ENCODE peak calls at places on chromosomes 3 and 15, in ten cellular contexts. One of them, this sample, is unnamed.

GRCh38 chr3:48918388-48919214 is at the start of gene ARIH2:
- DNase-seq in HCT116: peak; percentile 89
- DNase-seq in iPS DF 19.7: peak; percentile 72
- DNase-seq in nephron progenitor cell: peak; percentile 93
- DNase-seq in lower lobe of right lung: peak; percentile 95
- DNase-seq in NAMALWA: peak; percentile 87
- DNase-seq in iris pigment epithelial cell: peak; percentile 92
- DNase-seq in left lobe of liver: peak; percentile 96
- DNase-seq in D341Med: peak; percentile 98
- DNase-seq in activated CD4-positive, alpha-beta T cell treated with anti-CD3 and anti-CD28 coated beads, Interleukin-2, amount 50 U/mL, for 1 hour: peak; percentile 81
- DNase-seq in this sample: peak; percentile 97

GRCh38 chr3:38297947-38298711 is 16.0 kb downstream of the SLC22A14 start:
- DNase-seq in HCT116: peak; percentile 15
- DNase-seq in iPS DF 19.7: no peak
- DNase-seq in nephron progenitor cell: no peak
- DNase-seq in lower lobe of right lung: no peak
- DNase-seq in NAMALWA: peak; percentile 56
- DNase-seq in iris pigment epithelial cell: peak; percentile 45
- DNase-seq in left lobe of liver: no peak
- DNase-seq in D341Med: peak; percentile 33
- DNase-seq in activated CD4-positive, alpha-beta T cell treated with anti-CD3 and anti-CD28 coated beads, Interleukin-2, amount 50 U/mL, for 1 hour: no peak
- DNase-seq in this sample: no peak

GRCh38 chr3:61821823-61822251 is 260.5 kb downstream of the PTPRG start:
- DNase-seq in HCT116: no peak
- DNase-seq in iPS DF 19.7: no peak
- DNase-seq in nephron progenitor cell: no peak
- DNase-seq in lower lobe of right lung: no peak
- DNase-seq in NAMALWA: no peak
- DNase-seq in iris pigment epithelial cell: peak; percentile 36
- DNase-seq in left lobe of liver: no peak
- DNase-seq in D341Med: no peak
- DNase-seq in activated CD4-positive, alpha-beta T cell treated with anti-CD3 and anti-CD28 coated beads, Interleukin-2, amount 50 U/mL, for 1 hour: no peak
- DNase-seq in this sample: no peak

GRCh38 chr3:130925628-130926027 is 31.7 kb downstream of the ATP2C1 start:
- DNase-seq in HCT116: no peak
- DNase-seq in iPS DF 19.7: no peak
- DNase-seq in nephron progenitor cell: no peak
- DNase-seq in lower lobe of right lung: no peak
- DNase-seq in NAMALWA: peak; percentile 23
- DNase-seq in iris pigment epithelial cell: no peak
- DNase-seq in left lobe of liver: no peak
- DNase-seq in D341Med: no peak
- DNase-seq in activated CD4-positive, alpha-beta T cell treated with anti-CD3 and anti-CD28 coated beads, Interleukin-2, amount 50 U/mL, for 1 hour: no peak
- DNase-seq in this sample: no peak

GRCh38 chr3:64291345-64291744 is 66.1 kb upstream of the PRICKLE2 start:
- DNase-seq in HCT116: no peak
- DNase-seq in iPS DF 19.7: no peak
- DNase-seq in nephron progenitor cell: no peak
- DNase-seq in lower lobe of right lung: no peak
- DNase-seq in NAMALWA: no peak
- DNase-seq in iris pigment epithelial cell: peak; percentile 93
- DNase-seq in left lobe of liver: no peak
- DNase-seq in D341Med: no peak
- DNase-seq in activated CD4-positive, alpha-beta T cell treated with anti-CD3 and anti-CD28 coated beads, Interleukin-2, amount 50 U/mL, for 1 hour: no peak
- DNase-seq in this sample: no peak

GRCh38 chr3:190122198-190122771 is 1.6 kb upstream of the P3H2 start:
- DNase-seq in HCT116: no peak
- DNase-seq in iPS DF 19.7: no peak
- DNase-seq in nephron progenitor cell: no peak
- DNase-seq in lower lobe of right lung: no peak
- DNase-seq in NAMALWA: no peak
- DNase-seq in iris pigment epithelial cell: peak; percentile 73
- DNase-seq in left lobe of liver: no peak
- DNase-seq in D341Med: no peak
- DNase-seq in activated CD4-positive, alpha-beta T cell treated with anti-CD3 and anti-CD28 coated beads, Interleukin-2, amount 50 U/mL, for 1 hour: no peak
- DNase-seq in this sample: no peak

GRCh38 chr3:179957264-179957845 is 79.4 kb downstream of the PEX5L start:
- DNase-seq in HCT116: no peak
- DNase-seq in iPS DF 19.7: no peak
- DNase-seq in nephron progenitor cell: no peak
- DNase-seq in lower lobe of right lung: no peak
- DNase-seq in NAMALWA: no peak
- DNase-seq in iris pigment epithelial cell: no peak
- DNase-seq in left lobe of liver: no peak
- DNase-seq in D341Med: no peak
- DNase-seq in activated CD4-positive, alpha-beta T cell treated with anti-CD3 and anti-CD28 coated beads, Interleukin-2, amount 50 U/mL, for 1 hour: no peak
- DNase-seq in this sample: no peak

GRCh38 chr3:30693470-30694120 is 87.2 kb downstream of the TGFBR2 start:
- DNase-seq in HCT116: peak; percentile 40
- DNase-seq in iPS DF 19.7: peak; percentile 63
- DNase-seq in nephron progenitor cell: peak; percentile 33
- DNase-seq in lower lobe of right lung: no peak
- DNase-seq in NAMALWA: peak; percentile 79
- DNase-seq in iris pigment epithelial cell: peak; percentile 75
- DNase-seq in left lobe of liver: no peak
- DNase-seq in D341Med: peak; percentile 67
- DNase-seq in activated CD4-positive, alpha-beta T cell treated with anti-CD3 and anti-CD28 coated beads, Interleukin-2, amount 50 U/mL, for 1 hour: peak; percentile 28
- DNase-seq in this sample: no peak

GRCh38 chr3:124602986-124603627 is 127.1 kb upstream of the UMPS start:
- DNase-seq in HCT116: no peak
- DNase-seq in iPS DF 19.7: no peak
- DNase-seq in nephron progenitor cell: no peak
- DNase-seq in lower lobe of right lung: no peak
- DNase-seq in NAMALWA: no peak
- DNase-seq in iris pigment epithelial cell: no peak
- DNase-seq in left lobe of liver: no peak
- DNase-seq in D341Med: no peak
- DNase-seq in activated CD4-positive, alpha-beta T cell treated with anti-CD3 and anti-CD28 coated beads, Interleukin-2, amount 50 U/mL, for 1 hour: no peak
- DNase-seq in this sample: no peak

GRCh38 chr3:130935761-130936160 is 41.9 kb downstream of the ATP2C1 start:
- DNase-seq in HCT116: no peak
- DNase-seq in iPS DF 19.7: no peak
- DNase-seq in nephron progenitor cell: no peak
- DNase-seq in lower lobe of right lung: no peak
- DNase-seq in NAMALWA: no peak
- DNase-seq in iris pigment epithelial cell: peak; percentile 89
- DNase-seq in left lobe of liver: no peak
- DNase-seq in D341Med: no peak
- DNase-seq in activated CD4-positive, alpha-beta T cell treated with anti-CD3 and anti-CD28 coated beads, Interleukin-2, amount 50 U/mL, for 1 hour: no peak
- DNase-seq in this sample: no peak

GRCh38 chr15:85671156-85671555 is 123.6 kb downstream of the KLHL25 start:
- DNase-seq in HCT116: no peak
- DNase-seq in iPS DF 19.7: no peak
- DNase-seq in nephron progenitor cell: no peak
- DNase-seq in lower lobe of right lung: no peak
- DNase-seq in NAMALWA: no peak
- DNase-seq in iris pigment epithelial cell: no peak
- DNase-seq in left lobe of liver: no peak
- DNase-seq in D341Med: no peak
- DNase-seq in activated CD4-positive, alpha-beta T cell treated with anti-CD3 and anti-CD28 coated beads, Interleukin-2, amount 50 U/mL, for 1 hour: no peak
- DNase-seq in this sample: no peak

GRCh38 chr3:10601131-10601856 is 95.9 kb upstream of the ATP2B2 start:
- DNase-seq in HCT116: no peak
- DNase-seq in iPS DF 19.7: no peak
- DNase-seq in nephron progenitor cell: no peak
- DNase-seq in lower lobe of right lung: no peak
- DNase-seq in NAMALWA: no peak
- DNase-seq in iris pigment epithelial cell: peak; percentile 7
- DNase-seq in left lobe of liver: no peak
- DNase-seq in D341Med: no peak
- DNase-seq in activated CD4-positive, alpha-beta T cell treated with anti-CD3 and anti-CD28 coated beads, Interleukin-2, amount 50 U/mL, for 1 hour: no peak
- DNase-seq in this sample: no peak

GRCh38 chr3:133991209-133991608 is 38.5 kb downstream of the SLCO2A1 start:
- DNase-seq in HCT116: no peak
- DNase-seq in iPS DF 19.7: no peak
- DNase-seq in nephron progenitor cell: no peak
- DNase-seq in lower lobe of right lung: no peak
- DNase-seq in NAMALWA: no peak
- DNase-seq in iris pigment epithelial cell: no peak
- DNase-seq in left lobe of liver: no peak
- DNase-seq in D341Med: no peak
- DNase-seq in activated CD4-positive, alpha-beta T cell treated with anti-CD3 and anti-CD28 coated beads, Interleukin-2, amount 50 U/mL, for 1 hour: no peak
- DNase-seq in this sample: no peak

GRCh38 chr3:117898722-117899121 is 1135.9 kb downstream of the IGSF11 start:
- DNase-seq in HCT116: peak; percentile 15
- DNase-seq in iPS DF 19.7: no peak
- DNase-seq in nephron progenitor cell: no peak
- DNase-seq in lower lobe of right lung: no peak
- DNase-seq in NAMALWA: peak; percentile 59
- DNase-seq in iris pigment epithelial cell: peak; percentile 18
- DNase-seq in left lobe of liver: no peak
- DNase-seq in D341Med: no peak
- DNase-seq in activated CD4-positive, alpha-beta T cell treated with anti-CD3 and anti-CD28 coated beads, Interleukin-2, amount 50 U/mL, for 1 hour: no peak
- DNase-seq in this sample: no peak

GRCh38 chr3:94413721-94414106 is 350.9 kb downstream of the NSUN3 start:
- DNase-seq in HCT116: no peak
- DNase-seq in iPS DF 19.7: no peak
- DNase-seq in nephron progenitor cell: no peak
- DNase-seq in lower lobe of right lung: no peak
- DNase-seq in NAMALWA: no peak
- DNase-seq in iris pigment epithelial cell: peak; percentile 82
- DNase-seq in left lobe of liver: no peak
- DNase-seq in D341Med: no peak
- DNase-seq in activated CD4-positive, alpha-beta T cell treated with anti-CD3 and anti-CD28 coated beads, Interleukin-2, amount 50 U/mL, for 1 hour: no peak
- DNase-seq in this sample: no peak

GRCh38 chr15:72722071-72722696 is 36.2 kb downstream of the BBS4 start:
- DNase-seq in HCT116: peak; percentile 55
- DNase-seq in iPS DF 19.7: peak; percentile 86
- DNase-seq in nephron progenitor cell: peak; percentile 75
- DNase-seq in lower lobe of right lung: peak; percentile 57
- DNase-seq in NAMALWA: peak; percentile 74
- DNase-seq in iris pigment epithelial cell: peak; percentile 79
- DNase-seq in left lobe of liver: peak; percentile 54
- DNase-seq in D341Med: peak; percentile 67
- DNase-seq in activated CD4-positive, alpha-beta T cell treated with anti-CD3 and anti-CD28 coated beads, Interleukin-2, amount 50 U/mL, for 1 hour: peak; percentile 74
- DNase-seq in this sample: peak; percentile 59

GRCh38 chr3:181403876-181404660 is 307.7 kb upstream of the SOX2 start:
- DNase-seq in HCT116: no peak
- DNase-seq in iPS DF 19.7: no peak
- DNase-seq in nephron progenitor cell: no peak
- DNase-seq in lower lobe of right lung: no peak
- DNase-seq in NAMALWA: no peak
- DNase-seq in iris pigment epithelial cell: no peak
- DNase-seq in left lobe of liver: no peak
- DNase-seq in D341Med: no peak
- DNase-seq in activated CD4-positive, alpha-beta T cell treated with anti-CD3 and anti-CD28 coated beads, Interleukin-2, amount 50 U/mL, for 1 hour: no peak
- DNase-seq in this sample: no peak

GRCh38 chr15:101091080-101092017 is 160.5 kb downstream of the CHSY1 start:
- DNase-seq in HCT116: no peak
- DNase-seq in iPS DF 19.7: no peak
- DNase-seq in nephron progenitor cell: peak; percentile 36
- DNase-seq in lower lobe of right lung: no peak
- DNase-seq in NAMALWA: no peak
- DNase-seq in iris pigment epithelial cell: peak; percentile 70
- DNase-seq in left lobe of liver: no peak
- DNase-seq in D341Med: no peak
- DNase-seq in activated CD4-positive, alpha-beta T cell treated with anti-CD3 and anti-CD28 coated beads, Interleukin-2, amount 50 U/mL, for 1 hour: no peak
- DNase-seq in this sample: peak; percentile 49

GRCh38 chr3:151282921-151283320 is 4.6 kb upstream of the P2RY14 start:
- DNase-seq in HCT116: peak; percentile 51
- DNase-seq in iPS DF 19.7: no peak
- DNase-seq in nephron progenitor cell: no peak
- DNase-seq in lower lobe of right lung: no peak
- DNase-seq in NAMALWA: peak; percentile 80
- DNase-seq in iris pigment epithelial cell: peak; percentile 80
- DNase-seq in left lobe of liver: no peak
- DNase-seq in D341Med: peak; percentile 48
- DNase-seq in activated CD4-positive, alpha-beta T cell treated with anti-CD3 and anti-CD28 coated beads, Interleukin-2, amount 50 U/mL, for 1 hour: no peak
- DNase-seq in this sample: no peak

GRCh38 chr15:96345560-96346389 is 15.3 kb downstream of the NR2F2 start:
- DNase-seq in HCT116: no peak
- DNase-seq in iPS DF 19.7: no peak
- DNase-seq in nephron progenitor cell: peak; percentile 74
- DNase-seq in lower lobe of right lung: no peak
- DNase-seq in NAMALWA: peak; percentile 43
- DNase-seq in iris pigment epithelial cell: peak; percentile 82
- DNase-seq in left lobe of liver: peak; percentile 72
- DNase-seq in D341Med: peak; percentile 73
- DNase-seq in activated CD4-positive, alpha-beta T cell treated with anti-CD3 and anti-CD28 coated beads, Interleukin-2, amount 50 U/mL, for 1 hour: no peak
- DNase-seq in this sample: peak; percentile 78

GRCh38 chr3:55481918-55482495 is 5.1 kb downstream of the WNT5A start:
- DNase-seq in HCT116: no peak
- DNase-seq in iPS DF 19.7: no peak
- DNase-seq in nephron progenitor cell: peak; percentile 60
- DNase-seq in lower lobe of right lung: no peak
- DNase-seq in NAMALWA: no peak
- DNase-seq in iris pigment epithelial cell: peak; percentile 53
- DNase-seq in left lobe of liver: no peak
- DNase-seq in D341Med: peak; percentile 39
- DNase-seq in activated CD4-positive, alpha-beta T cell treated with anti-CD3 and anti-CD28 coated beads, Interleukin-2, amount 50 U/mL, for 1 hour: no peak
- DNase-seq in this sample: no peak

This sample was measured in right lobe of liver.